ENCODE peak calls at places on chromosomes 4 and X, in ten cellular contexts. L is suprapubic skin, T is sigmoid colon, R is transverse colon, V is ovary, Y is HepG2, H is tibial nerve, B is A549, W is K562, D is H1. X is an unnamed sample. For H3K4me1, the result is how much of the 10 kb centered on the place peaks cover.

GRCh38 chrX:650801-651200 is 20.2 kb downstream of the SHOX start:
- DNase-seq in L (no peak), T (no peak), R (no peak), V (no peak), Y (no peak), H (no peak), B (no peak), W (no peak), D (peak), X (no peak)

GRCh38 chr4:53633608-53634007 is 42.3 kb upstream of the LNX1 start:
- DNase-seq in L (no peak), T (peak), R (no peak), V (peak), Y (no peak), H (peak), B (no peak), W (no peak), D (no peak), X (no peak)

GRCh38 chr4:111847256-111848108 is 297.8 kb upstream of the FAM241A start:
- DNase-seq in L (no peak), T (no peak), R (no peak), V (no peak), Y (peak), H (no peak), B (no peak), W (no peak), D (no peak), X (no peak)

GRCh38 chr4:18138076-18138665 is 116.6 kb upstream of the LCORL start:
- DNase-seq in L (no peak), T (no peak), R (peak), V (no peak), Y (peak), H (no peak), B (no peak), W (no peak), D (no peak), X (no peak)

GRCh38 chrX:9130031-9130430 is 96.1 kb upstream of the FAM9B start:
- DNase-seq in L (no peak), T (no peak), R (no peak), V (no peak), Y (no peak), H (no peak), B (no peak), W (no peak), D (no peak), X (no peak)

GRCh38 chr4:147029296-147029695 is 83.6 kb upstream of the TTC29 start:
- DNase-seq in L (no peak), T (no peak), R (no peak), V (no peak), Y (no peak), H (no peak), B (no peak), W (no peak), D (no peak), X (no peak)

GRCh38 chr4:101256222-101256621 is 91.1 kb downstream of the PPP3CA start:
- DNase-seq in L (no peak), T (no peak), R (no peak), V (no peak), Y (peak), H (no peak), B (no peak), W (no peak), D (no peak), X (peak)

GRCh38 chrX:57156397-57157049 is 19.3 kb upstream of the SPIN2A start:
- DNase-seq in L (no peak), T (no peak), R (peak), V (no peak), Y (peak), H (no peak), B (peak), W (peak), D (peak), X (peak)

GRCh38 chrX:46444011-46444410 is 101.2 kb downstream of the ZNF674 start:
- DNase-seq in L (no peak), T (no peak), R (no peak), V (no peak), Y (peak), H (no peak), B (peak), W (peak), D (no peak), X (no peak)

GRCh38 chrX:11953615-11954014 is 184.7 kb upstream of the FRMPD4 start:
- DNase-seq in L (no peak), T (no peak), R (no peak), V (no peak), Y (no peak), H (no peak), B (peak), W (no peak), D (no peak), X (no peak)

GRCh38 chr4:1192091-1192492 is 19.7 kb upstream of the SPON2 start:
- DNase-seq in L (peak), T (peak), R (peak), V (peak), Y (no peak), H (peak), B (peak), W (peak), D (no peak), X (peak)

GRCh38 chr4:105988671-105989070 is 93.4 kb downstream of the NPNT start:
- DNase-seq in L (no peak), T (no peak), R (no peak), V (no peak), Y (no peak), H (no peak), B (no peak), W (no peak), D (no peak), X (no peak)

GRCh38 chr4:98658287-98659105 is at the start of gene TSPAN5:
- DNase-seq in L (peak), T (peak), R (peak), V (peak), Y (peak), H (peak), B (peak), W (peak), D (peak), X (peak)

GRCh38 chrX:8025705-8026104 is 98.5 kb upstream of the PNPLA4 start:
- DNase-seq in L (no peak), T (no peak), R (no peak), V (no peak), Y (peak), H (no peak), B (no peak), W (no peak), D (no peak), X (no peak)

GRCh38 chr4:3321295-3321889 is 28.6 kb downstream of the RGS12 start:
- DNase-seq in L (peak), T (peak), R (no peak), V (peak), Y (no peak), H (no peak), B (no peak), W (no peak), D (no peak), X (peak)

GRCh38 chr4:26482508-26483462 is 7.5 kb downstream of the CCKAR start:
- DNase-seq in L (no peak), T (no peak), R (no peak), V (peak), Y (no peak), H (no peak), B (no peak), W (no peak), D (no peak), X (no peak)

GRCh38 chrX:17689971-17690409 is 47.3 kb upstream of the SCML1 start:
- DNase-seq in L (no peak), T (no peak), R (peak), V (peak), Y (peak), H (peak), B (peak), W (peak), D (no peak), X (peak)

GRCh38 chr4:13539047-13539720 is 5.1 kb downstream of the NKX3-2 start:
- DNase-seq in L (no peak), T (peak), R (no peak), V (no peak), Y (no peak), H (no peak), B (no peak), W (no peak), D (peak), X (no peak)

GRCh38 chrX:38318196-38318595 is 9.1 kb downstream of the RPGR start:
- DNase-seq in L (no peak), T (no peak), R (no peak), V (no peak), Y (no peak), H (no peak), B (no peak), W (no peak), D (no peak), X (no peak)

GRCh38 chrX:50204364-50204899 is at the start of gene CCNB3:
- DNase-seq in L (peak), T (peak), R (peak), V (peak), Y (peak), H (peak), B (peak), W (peak), D (peak), X (peak)

GRCh38 chr4:113389160-113389559 is 339.7 kb downstream of the ANK2 start:
- DNase-seq in L (no peak), T (no peak), R (no peak), V (no peak), Y (no peak), H (no peak), B (no peak), W (no peak), D (no peak), X (no peak)

GRCh38 chr4:140049924-140050681 is 103.9 kb downstream of the MAML3 start:
- DNase-seq in L (no peak), T (no peak), R (no peak), V (no peak), Y (no peak), H (no peak), B (peak), W (peak), D (peak), X (no peak)

GRCh38 chr4:44668521-44668920 is 9.7 kb upstream of the GUF1 start:
- DNase-seq in L (no peak), T (no peak), R (no peak), V (no peak), Y (no peak), H (no peak), B (no peak), W (no peak), D (no peak), X (no peak)

GRCh38 chr4:172104534-172104933 is 291.3 kb downstream of the GALNTL6 start:
- DNase-seq in L (no peak), T (no peak), R (no peak), V (no peak), Y (no peak), H (no peak), B (no peak), W (no peak), D (no peak), X (no peak)

GRCh38 chr4:182325848-182326255 is 82.7 kb downstream of the TENM3 start:
- DNase-seq in L (no peak), T (peak), R (no peak), V (peak), Y (no peak), H (no peak), B (no peak), W (no peak), D (no peak), X (no peak)

GRCh38 chr4:67723949-67724348 is 23.0 kb upstream of the UBA6 start:
- DNase-seq in L (no peak), T (no peak), R (no peak), V (no peak), Y (no peak), H (no peak), B (no peak), W (no peak), D (peak), X (no peak)

GRCh38 chr4:170025523-170026252 is 507 bp downstream of the MFAP3L start:
- DNase-seq in L (no peak), T (peak), R (peak), V (no peak), Y (no peak), H (peak), B (peak), W (no peak), D (peak), X (no peak)

GRCh38 chr4:182938213-182938645 is 21.0 kb upstream of the DCTD start:
- DNase-seq in L (peak), T (peak), R (peak), V (peak), Y (peak), H (peak), B (peak), W (peak), D (peak), X (peak)

GRCh38 chr4:142549726-142550463 is 296.2 kb downstream of the INPP4B start:
- DNase-seq in L (no peak), T (no peak), R (no peak), V (no peak), Y (no peak), H (no peak), B (peak), W (no peak), D (no peak), X (no peak)

GRCh38 chr4:2436301-2436700 is 17.5 kb downstream of the CFAP99 start:
- DNase-seq in L (no peak), T (no peak), R (no peak), V (no peak), Y (no peak), H (no peak), B (peak), W (no peak), D (no peak), X (no peak)

GRCh38 chr4:153471691-153472080 is 5.5 kb downstream of the TMEM131L start:
- DNase-seq in L (no peak), T (no peak), R (no peak), V (no peak), Y (no peak), H (no peak), B (no peak), W (no peak), D (no peak), X (no peak)

GRCh38 chr4:75169020-75169814 is 236.3 kb downstream of the PARM1 start:
- DNase-seq in L (no peak), T (no peak), R (no peak), V (no peak), Y (no peak), H (no peak), B (no peak), W (no peak), D (no peak), X (no peak)

GRCh38 chrX:41906515-41907165 is 16.7 kb downstream of the CASK start:
- DNase-seq in L (no peak), T (no peak), R (no peak), V (no peak), Y (no peak), H (no peak), B (peak), W (no peak), D (no peak), X (no peak)

GRCh38 chr4:72432282-72432681 is 136.7 kb downstream of the ADAMTS3 start:
- DNase-seq in L (no peak), T (no peak), R (no peak), V (no peak), Y (no peak), H (no peak), B (no peak), W (no peak), D (no peak), X (no peak)
- TF ChIP-seq POLR2A in L (no peak), T (no peak), R (no peak), V (no peak), Y (no peak), H (no peak), B (no peak), W (no peak), D (no peak), X (no peak)

DNA sequence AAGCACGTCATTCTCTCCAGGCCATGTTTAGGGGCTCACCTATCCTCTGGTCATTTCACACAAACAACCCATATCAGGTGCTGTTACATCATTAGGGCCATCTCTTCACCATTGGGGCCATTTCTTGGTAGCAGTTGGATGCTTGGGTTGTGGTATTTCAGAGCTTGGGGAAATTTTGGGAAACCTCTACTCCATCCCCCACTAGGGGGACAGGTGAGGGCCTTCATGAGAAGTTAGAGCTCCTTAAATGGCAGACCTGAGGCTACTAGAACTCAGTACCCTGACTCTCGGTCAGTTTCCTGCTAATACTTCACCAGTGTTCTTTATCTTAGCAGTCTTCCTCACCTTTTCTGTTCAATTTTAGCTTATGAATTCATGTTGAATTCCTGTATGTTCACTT is 50.2 kb downstream of the ZNF827 start:
- DNase-seq in L (no peak), T (no peak), R (no peak), V (no peak), Y (no peak), H (no peak), B (no peak), W (no peak), D (no peak), X (no peak)
- H3K4me1 ChIP-seq in L (under half), T (under half), R (under half), V (under half), Y (under half), H (under half), B (under half), W (under half), D (under half), X (under half)

GRCh38 chr4:144799486-144799885 is 153.5 kb downstream of the HHIP start:
- DNase-seq in L (no peak), T (no peak), R (no peak), V (no peak), Y (no peak), H (no peak), B (no peak), W (no peak), D (no peak), X (no peak)
- TF ChIP-seq EP300 in L (no peak), T (no peak), R (no peak), V (no peak), Y (no peak), H (no peak), B (no peak), W (no peak), D (no peak), X (no peak)

DNA sequence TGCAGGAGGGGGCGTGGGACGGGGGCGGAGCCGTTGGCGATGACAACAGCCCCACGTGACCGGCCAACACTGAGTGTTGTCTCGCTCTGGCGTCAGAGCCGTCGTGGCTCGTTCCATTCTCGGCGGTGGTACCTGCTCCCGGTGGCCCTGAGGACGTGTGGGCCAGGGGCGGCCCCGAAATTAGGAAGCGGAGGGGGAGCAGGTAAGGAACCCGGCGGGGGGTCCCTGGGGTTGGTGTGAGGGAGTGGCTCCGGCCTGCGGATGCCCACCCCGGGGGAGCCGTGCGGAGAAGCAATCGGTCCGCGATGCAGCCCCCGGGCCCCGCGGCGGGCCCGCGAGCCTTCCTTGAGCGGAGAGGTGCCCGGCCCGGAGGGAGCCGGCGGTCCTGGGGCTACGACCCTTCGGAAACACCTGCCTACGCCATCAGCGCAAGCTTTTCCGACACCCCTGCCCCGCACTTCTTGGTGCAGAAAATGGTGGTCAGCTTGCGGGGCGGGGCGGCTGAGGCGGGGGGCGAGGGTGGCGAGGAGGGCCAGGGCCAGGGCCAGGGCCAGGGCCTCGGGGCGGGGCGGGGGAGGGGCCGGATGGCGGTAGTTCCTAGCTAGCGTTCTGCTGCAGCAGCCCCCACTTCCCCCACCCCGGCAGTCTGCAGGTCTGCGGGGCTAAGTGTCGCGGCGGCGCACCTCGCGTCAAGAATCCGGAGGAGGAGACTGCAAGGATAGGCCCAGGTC is at the start of gene BEX4:
- DNase-seq in L (peak), T (peak), R (peak), V (peak), Y (no peak), H (peak), B (peak), W (peak), D (peak), X (peak)
- TF ChIP-seq POLR2A in L (no peak), T (peak), R (peak), V (peak), Y (no peak), H (peak), B (no peak), W (peak), D (peak), X (no peak)

DNA sequence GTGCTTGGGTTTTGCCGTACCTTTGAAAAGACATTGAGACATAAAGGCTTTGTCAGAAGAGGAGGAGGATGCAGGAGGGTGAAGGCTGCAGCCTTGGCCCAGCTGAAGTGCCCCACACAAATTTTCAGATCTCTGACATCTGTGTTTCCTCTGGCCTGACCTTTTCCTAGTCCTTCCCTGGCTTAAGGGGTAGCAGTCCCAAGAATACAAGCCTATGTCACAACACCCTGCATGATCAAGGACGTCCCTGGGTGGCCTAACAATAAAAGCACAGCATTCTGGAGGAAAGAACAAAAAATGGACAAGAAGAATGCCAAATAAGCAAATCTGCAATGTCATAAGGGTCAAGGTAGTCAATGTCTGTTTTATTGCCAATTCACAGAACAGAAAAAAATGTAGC is 80.8 kb upstream of the FAM9C start:
- DNase-seq in L (no peak), T (no peak), R (no peak), V (peak), Y (no peak), H (no peak), B (no peak), W (no peak), D (no peak), X (no peak)
- H3K4me1 ChIP-seq in L (under half), T (under half), R (under half), V (under half), Y (half or more), H (under half), B (half or more), W (under half), D (under half), X (under half)

DNA sequence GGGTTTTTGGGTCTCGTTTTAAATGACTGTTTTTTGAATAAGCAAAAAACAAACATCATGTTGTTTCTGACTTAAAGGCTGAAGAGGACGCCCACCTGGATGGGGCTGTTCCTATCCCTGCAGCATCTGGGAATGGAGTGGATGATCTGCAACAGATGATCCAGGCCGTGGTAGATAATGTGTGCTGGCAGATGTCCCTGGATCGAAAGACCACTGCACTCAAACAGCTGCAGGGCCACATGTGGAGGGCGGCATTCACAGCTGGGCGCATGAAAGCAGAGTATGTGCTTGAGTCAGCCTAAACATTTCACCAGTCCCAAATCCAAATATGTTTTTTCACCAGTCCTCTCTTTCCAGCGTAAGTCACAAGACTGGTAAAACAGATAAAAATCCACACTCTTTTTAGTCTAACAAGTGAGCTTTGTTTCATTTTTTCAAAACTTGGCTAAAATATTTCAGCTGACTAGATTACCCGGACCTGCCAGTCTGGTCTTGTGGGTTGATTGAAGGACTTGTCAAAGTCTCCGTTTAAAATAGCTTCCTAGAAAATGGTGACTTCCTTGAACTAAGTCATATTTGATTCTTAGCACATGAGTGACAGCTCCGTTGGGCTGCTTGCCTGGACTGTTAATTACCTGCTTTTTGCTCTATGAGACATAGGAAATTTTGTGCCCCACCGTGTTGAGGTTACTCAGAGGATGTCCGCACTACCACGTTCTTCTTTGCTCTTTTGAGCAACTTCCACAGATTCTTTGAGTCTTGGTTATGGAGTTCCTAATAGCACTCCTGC is 20.8 kb downstream of the ENOPH1 start:
- DNase-seq in L (no peak), T (no peak), R (no peak), V (no peak), Y (no peak), H (no peak), B (no peak), W (no peak), D (no peak), X (no peak)
- TF ChIP-seq EP300 in L (no peak), T (no peak), R (no peak), V (no peak), Y (no peak), H (no peak), B (no peak), W (no peak), D (no peak), X (no peak)

GRCh38 chr4:48854395-48854683 is 23.5 kb downstream of the OCIAD1 start:
- DNase-seq in L (no peak), T (no peak), R (no peak), V (no peak), Y (no peak), H (no peak), B (no peak), W (no peak), D (no peak), X (no peak)
- TF ChIP-seq POLR2A in L (no peak), T (no peak), R (no peak), V (no peak), Y (no peak), H (no peak), B (no peak), W (no peak), D (no peak), X (no peak)

GRCh38 chr4:78561677-78562076 is 10.1 kb downstream of the ANXA3 start:
- DNase-seq in L (no peak), T (no peak), R (no peak), V (no peak), Y (peak), H (no peak), B (no peak), W (no peak), D (no peak), X (no peak)
- H3K4me1 ChIP-seq in L (under half), T (under half), R (under half), V (under half), Y (under half), H (under half), B (half or more), W (under half), D (under half), X (half or more)

X was measured in stomach.